ENCODE peak calls at places on chromosomes 7 and 10, in four cellular contexts. O is tibial nerve, G is transverse colon, D is spleen. C is an unnamed sample.

GRCh38 chr7:44565097-44565794 is 8.5 kb downstream of the DDX56 start:
- DNase-seq in O (peak), G (peak), D (peak), C (peak)

GRCh38 chr10:131982185-131982756 is 548 bp upstream of the BNIP3 start:
- DNase-seq in O (no peak), G (no peak), D (no peak), C (no peak)

GRCh38 chr10:26432938-26433337 is 5.2 kb upstream of the APBB1IP start:
- DNase-seq in O (no peak), G (no peak), D (no peak), C (no peak)

GRCh38 chr10:91198781-91199180 is 21.7 kb upstream of the PCGF5 start:
- DNase-seq in O (peak), G (no peak), D (no peak), C (peak)

GRCh38 chr7:68411742-68412141 is 1186.5 kb upstream of the AUTS2 start:
- DNase-seq in O (no peak), G (no peak), D (no peak), C (no peak)

GRCh38 chr10:6141296-6142151 is 52.7 kb downstream of the RBM17 start:
- DNase-seq in O (no peak), G (no peak), D (no peak), C (no peak)

GRCh38 chr7:82050134-82050533 is 280.3 kb upstream of the HGF start:
- DNase-seq in O (no peak), G (no peak), D (no peak), C (no peak)

GRCh38 chr7:91285966-91286365 is 21.7 kb downstream of the FZD1 start:
- DNase-seq in O (no peak), G (no peak), D (no peak), C (no peak)

GRCh38 chr10:114288424-114289095 is 49.5 kb downstream of the VWA2 start:
- DNase-seq in O (no peak), G (no peak), D (peak), C (no peak)

GRCh38 chr7:135770139-135770710 is 21.6 kb upstream of the FAM180A start:
- DNase-seq in O (no peak), G (no peak), D (no peak), C (no peak)

GRCh38 chr7:37916673-37917660 is at the start of gene SFRP4:
- DNase-seq in O (peak), G (peak), D (peak), C (peak)
- TF ChIP-seq POLR2A in O (peak), G (no peak), D (no peak), C (no peak)

DNA sequence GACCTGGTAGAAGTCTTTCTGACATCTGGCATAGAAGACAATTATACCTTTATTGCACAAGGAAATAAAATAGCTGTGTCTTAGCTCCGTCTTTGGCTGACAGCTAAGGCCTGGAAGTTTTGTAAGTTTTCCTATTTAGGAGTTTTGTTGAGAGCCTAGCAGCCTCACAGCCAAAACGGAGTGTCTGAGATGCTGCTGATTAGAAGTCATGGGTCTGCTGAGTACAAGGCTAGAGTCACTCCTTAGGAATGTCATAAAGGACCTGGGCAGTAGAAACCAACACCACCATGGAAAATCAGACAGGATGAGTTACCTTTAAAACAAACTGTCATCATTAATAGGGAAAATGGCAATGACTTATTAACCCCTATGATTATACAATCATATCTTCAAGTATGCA is 442.5 kb downstream of the KCNMA1 start:
- DNase-seq in O (no peak), G (no peak), D (no peak), C (no peak)
- TF ChIP-seq POLR2A in O (no peak), G (no peak), D (no peak), C (no peak)

GRCh38 chr7:30913821-30914515 is 2.3 kb downstream of the AQP1 start:
- DNase-seq in O (no peak), G (peak), D (no peak), C (peak)

GRCh38 chr7:30912986-30913671 is 1.5 kb downstream of the AQP1 start:
- DNase-seq in O (no peak), G (no peak), D (no peak), C (peak)

GRCh38 chr7:30915751-30916150 is 4.1 kb downstream of the AQP1 start:
- DNase-seq in O (no peak), G (no peak), D (no peak), C (no peak)

GRCh38 chr7:30916255-30916654 is 4.6 kb downstream of the AQP1 start:
- DNase-seq in O (no peak), G (no peak), D (no peak), C (no peak)

DNA sequence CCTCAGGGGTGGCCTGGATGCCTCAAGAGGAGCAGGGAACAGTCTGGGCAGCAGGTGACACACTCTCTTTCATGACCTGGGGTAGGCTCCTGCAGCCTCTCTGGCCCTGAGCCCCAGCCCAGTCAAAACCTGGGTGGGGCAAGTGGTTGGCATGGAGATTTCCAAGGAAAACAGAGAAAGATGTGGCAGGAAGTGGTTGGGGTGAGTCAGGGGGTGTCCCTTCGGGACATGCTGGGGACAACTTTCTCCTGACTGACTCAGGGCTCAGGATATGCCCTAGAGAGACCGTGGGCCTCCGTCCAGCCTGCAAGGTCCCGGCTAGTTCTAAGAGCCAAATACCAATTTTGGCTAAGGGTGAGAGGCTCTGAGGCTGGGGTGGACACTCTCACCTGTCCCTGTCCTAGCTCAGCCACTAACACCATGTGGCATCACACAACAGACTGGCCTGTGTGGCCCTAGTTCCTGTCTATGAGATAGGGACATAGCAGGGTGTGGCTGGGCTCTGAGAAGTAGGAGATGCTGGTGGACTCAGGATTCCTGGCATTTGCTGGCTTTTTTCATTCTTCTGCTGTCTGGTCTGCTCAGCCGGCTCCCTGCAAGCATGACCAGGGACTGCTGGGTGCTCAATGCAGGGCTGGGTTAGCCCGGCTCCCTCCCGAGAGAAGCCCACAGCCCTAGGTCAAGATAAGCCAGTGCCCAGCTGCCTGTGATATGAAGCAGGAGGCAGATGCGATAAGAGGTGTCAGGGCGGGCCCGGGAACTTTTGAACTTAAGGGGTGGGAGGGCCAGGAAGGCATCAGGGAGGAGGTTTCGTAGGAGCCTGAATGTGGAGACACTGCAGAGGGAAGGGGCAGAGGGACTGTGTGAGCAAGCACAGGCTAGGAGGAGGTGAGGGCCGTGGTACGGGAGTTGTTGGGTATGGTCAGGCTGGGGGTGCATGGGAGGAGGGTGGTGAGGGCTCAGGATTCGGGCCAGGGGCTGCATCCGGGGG is 3.3 kb downstream of the AQP1 start:
- DNase-seq in O (no peak), G (no peak), D (no peak), C (peak)
- TF ChIP-seq POLR2A in O (no peak), G (no peak), D (no peak), C (peak)

GRCh38 chr10:3876563-3876962 is 91.6 kb upstream of the KLF6 start:
- DNase-seq in O (no peak), G (no peak), D (no peak), C (no peak)
- TF ChIP-seq POLR2A in O (no peak), G (no peak), D (no peak), C (no peak)

DNA sequence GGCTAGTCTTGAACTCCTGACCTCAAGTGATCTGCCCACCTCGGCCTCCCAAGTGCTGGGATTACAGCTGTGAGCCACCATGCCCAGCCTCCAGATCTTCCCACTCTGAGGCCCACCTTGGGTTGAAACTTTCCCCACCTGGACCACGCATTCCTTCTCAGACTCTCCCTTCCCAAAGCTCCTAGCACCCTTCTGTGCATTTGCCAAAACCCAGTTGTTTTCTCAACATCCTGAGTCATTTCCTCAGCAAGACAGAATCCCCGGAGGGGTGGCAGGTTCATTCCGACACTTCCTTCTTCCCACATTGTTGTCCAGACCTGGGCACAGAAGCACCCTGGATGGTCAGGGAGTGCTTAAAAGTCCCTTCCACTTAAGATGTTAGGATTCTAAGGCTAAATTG is 28.9 kb downstream of the BAG3 start:
- DNase-seq in O (no peak), G (no peak), D (peak), C (no peak)
- TF ChIP-seq POLR2A in O (no peak), G (no peak), D (no peak), C (no peak)

DNA sequence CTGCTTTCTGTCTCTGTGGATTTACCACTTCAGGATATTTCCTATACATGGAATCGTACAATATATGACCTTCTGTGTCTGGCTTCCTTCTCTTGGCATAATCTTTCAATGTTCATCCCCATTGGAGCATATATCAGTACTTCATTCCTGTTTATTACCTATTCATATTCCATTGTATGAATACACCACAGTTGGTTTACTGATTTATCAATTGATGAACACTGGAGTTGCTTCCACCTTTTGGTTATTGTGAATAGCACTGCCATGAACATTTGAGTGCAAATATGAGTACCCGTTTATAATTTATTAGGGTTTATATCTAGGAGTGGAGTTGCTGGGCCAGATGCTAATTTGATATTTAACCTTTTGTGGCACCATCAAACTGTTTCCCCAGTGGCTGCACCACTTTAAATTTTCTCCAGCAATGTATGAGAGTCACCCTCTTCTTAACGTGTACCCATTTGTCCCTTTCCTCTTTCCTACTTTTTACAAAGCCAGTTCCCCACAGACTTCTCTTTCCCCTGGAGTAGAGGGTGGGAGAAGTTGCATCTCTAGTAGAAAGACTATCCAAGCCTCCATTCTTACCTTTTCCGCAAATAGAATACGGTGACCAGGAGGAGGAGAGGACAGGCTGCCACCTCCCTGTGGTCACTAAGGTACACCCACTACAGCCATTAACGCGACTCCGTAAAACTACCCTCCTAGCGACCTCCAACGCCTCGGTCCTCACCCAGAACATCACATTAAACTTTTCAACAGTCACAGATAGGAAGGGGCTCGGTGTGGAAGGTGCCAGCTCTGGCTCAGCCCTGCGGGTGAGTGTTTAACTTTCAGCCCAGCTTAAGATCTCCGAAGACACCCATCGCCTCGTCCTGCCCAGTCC is 25.6 kb downstream of the SCD start:
- DNase-seq in O (no peak), G (no peak), D (no peak), C (no peak)
- TF ChIP-seq POLR2A in O (no peak), G (no peak), D (no peak), C (no peak)

GRCh38 chr10:32139223-32140073 is 83.2 kb upstream of the KIF5B start:
- DNase-seq in O (peak), G (peak), D (peak), C (peak)
- TF ChIP-seq POLR2A in O (no peak), G (peak), D (no peak), C (no peak)

DNA sequence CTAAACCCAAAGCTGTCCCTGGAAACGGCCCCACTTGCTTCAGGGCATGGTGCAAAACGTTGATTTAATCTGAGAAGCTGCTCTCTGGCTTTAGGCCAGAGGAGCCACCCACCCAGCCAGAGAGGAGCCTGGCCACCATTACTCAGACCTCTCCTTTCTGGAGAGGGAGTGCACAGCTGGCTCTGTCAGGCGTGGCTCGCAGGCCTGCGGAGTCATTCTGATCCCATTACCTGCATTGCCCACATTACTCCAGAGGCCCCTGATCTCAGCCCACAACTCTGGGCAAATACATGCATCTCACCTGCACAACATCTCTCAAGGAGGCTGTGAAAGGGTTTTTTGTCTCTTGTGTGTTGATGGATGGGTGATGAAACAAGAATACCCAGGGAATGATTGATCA is 370.0 kb upstream of the IGFBP3 start:
- DNase-seq in O (no peak), G (no peak), D (no peak), C (no peak)
- TF ChIP-seq POLR2A in O (no peak), G (no peak), D (no peak), C (no peak)

GRCh38 chr10:28624351-28624750 is 53.0 kb upstream of the BAMBI start:
- DNase-seq in O (no peak), G (no peak), D (no peak), C (no peak)
- TF ChIP-seq POLR2A in O (no peak), G (no peak), D (no peak), C (no peak)

C was measured in erythroblast.